ENCODE peak calls at places on chromosomes 6 and 20, in five cellular contexts. T is NCI-H1694 treated with DMSO at 0.1 percent for 48 hours; B is activated T-helper 1 cell treated with anti-CD3 and anti-CD28 coated beads, Interleukin-12 subunit alpha, Interleukin-12 subunit beta, Interleukin-2, Interleukin-4 antibody, amounts not matched to agents 30 ng/mL and 10 ng/mL and 1 ng/mL, durations not matched to agents 14 hours and 24 hours and 36 hours; F is heart right ventricle; W is cardiac muscle cell. V is an unnamed sample.

GRCh38 chr20:39394461-39394860 is 432.3 kb downstream of the DHX35 start:
- DNase-seq in B (no peak), W (no peak), F (no peak), T (no peak), V (no peak)

GRCh38 chr20:32091888-32092346 is 17.6 kb upstream of the TM9SF4 start:
- DNase-seq in B (peak; percentile 57), W (peak; percentile 88), F (peak; percentile 66), T (peak; percentile 47), V (peak; percentile 79)

GRCh38 chr20:59777321-59777705 is 156.1 kb downstream of the SYCP2 start:
- DNase-seq in W (no peak), F (no peak), B (no peak), T (no peak), V (no peak)

GRCh38 chr6:155093430-155093829 is 98.3 kb downstream of the TIAM2 start:
- DNase-seq in F (no peak), B (no peak), T (no peak), W (peak; percentile 50), V (peak; percentile 73)

GRCh38 chr6:105988321-105988720 is 97.8 kb upstream of the PRDM1 start:
- DNase-seq in B (no peak), F (no peak), T (no peak), W (no peak), V (no peak)

GRCh38 chr20:36162272-36162966 is 7.9 kb downstream of the EPB41L1 start:
- DNase-seq in T (no peak), F (no peak), W (no peak), B (no peak), V (peak; percentile 60)

GRCh38 chr20:43658068-43658722 is 8.7 kb upstream of the MYBL2 start:
- DNase-seq in W (peak; percentile 8), T (no peak), B (peak; percentile 14), F (no peak), V (peak; percentile 51)

GRCh38 chr6:149859368-149859767 is 4.8 kb downstream of the LRP11 start:
- DNase-seq in T (no peak), F (no peak), B (no peak), W (peak; percentile 84), V (peak; percentile 65)

GRCh38 chr20:17856024-17856564 is 112.5 kb downstream of the SNX5 start:
- DNase-seq in T (no peak), W (no peak), F (no peak), B (peak; percentile 14), V (no peak)

GRCh38 chr20:12679456-12679855 is 329.3 kb upstream of the SPTLC3 start:
- DNase-seq in T (no peak), F (no peak), W (no peak), B (no peak), V (no peak)

GRCh38 chr6:136483906-136484305 is 66.3 kb downstream of the MAP7 start:
- DNase-seq in W (no peak), B (no peak), F (no peak), T (no peak), V (no peak)

GRCh38 chr6:151387581-151387980 is 3.8 kb downstream of the ZBTB2 start:
- DNase-seq in B (no peak), F (no peak), W (peak; percentile 43), T (no peak), V (no peak)

GRCh38 chr6:129895692-129896091 is 34.6 kb upstream of the TMEM244 start:
- DNase-seq in W (no peak), T (no peak), B (no peak), F (no peak), V (no peak)

GRCh38 chr6:99331531-99331930 is 17.9 kb downstream of the FAXC start:
- DNase-seq in T (no peak), W (no peak), B (no peak), F (no peak), V (no peak)

GRCh38 chr6:90646936-90647335 is 60.1 kb upstream of the MAP3K7 start:
- DNase-seq in B (no peak), W (no peak), F (no peak), T (no peak), V (no peak)

GRCh38 chr20:37714973-37715657 is 21.3 kb downstream of the CTNNBL1 start:
- DNase-seq in W (peak; percentile 43), B (no peak), F (no peak), T (no peak), V (no peak)

GRCh38 chr6:6825986-6826901 is 237.7 kb downstream of the LY86 start:
- DNase-seq in T (no peak), W (peak; percentile 48), B (no peak), F (peak; percentile 60), V (peak; percentile 81)

V was measured in Daoy.